ENCODE peak calls at places on chromosomes 16 and 17, in eight cellular contexts. A is SK-MEL-5, G is GM19239, Q is EH, C is AG04450, Z is heart right ventricle, Y is ovary, I is neural crest cell. B is an unnamed sample.

GRCh38 chr17:36183001-36183810 is 6.8 kb upstream of the TBC1D3B start:
- DNase-seq in A (peak; percentile 50), G (peak; percentile 95), Q (peak; percentile 70), C (peak; percentile 59), Z (peak; percentile 73), Y (peak; percentile 46), I (peak; percentile 78), B (no peak)

GRCh38 chr17:17186051-17186450 is 20.1 kb downstream of the PLD6 start:
- DNase-seq in A (no peak), G (peak; percentile 47), Q (no peak), C (no peak), Z (no peak), Y (no peak), I (no peak), B (no peak)

GRCh38 chr16:84985079-84986065 is 26.0 kb downstream of the ZDHHC7 start:
- DNase-seq in A (no peak), G (no peak), Q (peak; percentile 96), C (peak; percentile 80), Z (no peak), Y (no peak), I (no peak), B (no peak)

GRCh38 chr16:50814541-50814940 is 72.7 kb downstream of the CYLD start:
- DNase-seq in A (no peak), G (no peak), Q (no peak), C (no peak), Z (no peak), Y (no peak), I (no peak), B (peak; percentile 50)

GRCh38 chr17:76536511-76537287 is 810 bp downstream of the CYGB start:
- DNase-seq in A (no peak), G (no peak), Q (no peak), C (no peak), Z (no peak), Y (no peak), I (no peak), B (no peak)

GRCh38 chr17:62188713-62189112 is 123.6 kb upstream of the MED13 start:
- DNase-seq in A (no peak), G (no peak), Q (no peak), C (no peak), Z (no peak), Y (no peak), I (no peak), B (no peak)

GRCh38 chr16:86467490-86467889 is 42.8 kb upstream of the FOXF1 start:
- DNase-seq in A (no peak), G (no peak), Q (no peak), C (no peak), Z (no peak), Y (no peak), I (no peak), B (no peak)

GRCh38 chr17:51346218-51346982 is 86.1 kb downstream of the UTP18 start:
- DNase-seq in A (peak; percentile 70), G (no peak), Q (peak; percentile 29), C (no peak), Z (no peak), Y (no peak), I (no peak), B (no peak)

GRCh38 chr17:81239714-81240555 is 817 bp downstream of the NDUFAF8 start:
- DNase-seq in A (no peak), G (peak; percentile 58), Q (peak; percentile 39), C (no peak), Z (no peak), Y (no peak), I (no peak), B (no peak)

GRCh38 chr17:74524751-74525725 is 6.2 kb downstream of the CD300LB start:
- DNase-seq in A (no peak), G (no peak), Q (no peak), C (no peak), Z (no peak), Y (no peak), I (no peak), B (peak; percentile 75)

GRCh38 chr17:28720247-28720996 is 637 bp downstream of the RPL23A start:
- DNase-seq in A (no peak), G (no peak), Q (no peak), C (no peak), Z (no peak), Y (no peak), I (no peak), B (no peak)

GRCh38 chr17:64230551-64231408 is 32.3 kb downstream of the TEX2 start:
- DNase-seq in A (no peak), G (no peak), Q (peak; percentile 97), C (peak; percentile 84), Z (no peak), Y (no peak), I (no peak), B (no peak)

GRCh38 chr16:54178491-54178976 is 108.1 kb downstream of the IRX3 start:
- DNase-seq in A (no peak), G (no peak), Q (no peak), C (no peak), Z (peak; percentile 26), Y (no peak), I (no peak), B (no peak)

GRCh38 chr17:70181376-70181775 is 12.0 kb downstream of the KCNJ2 start:
- DNase-seq in A (no peak), G (no peak), Q (no peak), C (no peak), Z (no peak), Y (no peak), I (no peak), B (no peak)

GRCh38 chr16:88285514-88285822 is 97.3 kb upstream of the ZNF469 start:
- DNase-seq in A (no peak), G (no peak), Q (no peak), C (no peak), Z (no peak), Y (no peak), I (no peak), B (no peak)

GRCh38 chr16:11706180-11706742 is 36.4 kb downstream of the TXNDC11 start:
- DNase-seq in A (no peak), G (no peak), Q (no peak), C (no peak), Z (peak; percentile 48), Y (peak; percentile 25), I (no peak), B (no peak)

GRCh38 chr16:69935278-69935711 is 15.8 kb upstream of the CLEC18A start:
- DNase-seq in A (no peak), G (no peak), Q (no peak), C (no peak), Z (no peak), Y (no peak), I (no peak), B (no peak)

GRCh38 chr16:58243528-58244004 is 45.7 kb upstream of the CSNK2A2 start:
- DNase-seq in A (no peak), G (peak; percentile 54), Q (no peak), C (no peak), Z (no peak), Y (no peak), I (no peak), B (no peak)

GRCh38 chr17:60154616-60155426 is 5.0 kb downstream of the CA4 start:
- DNase-seq in A (no peak), G (no peak), Q (peak; percentile 82), C (no peak), Z (peak; percentile 62), Y (no peak), I (no peak), B (no peak)

GRCh38 chr17:9177212-9177611 is 155.9 kb downstream of the NTN1 start:
- DNase-seq in A (no peak), G (no peak), Q (no peak), C (no peak), Z (peak; percentile 13), Y (peak; percentile 15), I (no peak), B (no peak)

GRCh38 chr16:2716948-2717347 is 3.1 kb downstream of the PRSS27 start:
- DNase-seq in A (no peak), G (no peak), Q (no peak), C (no peak), Z (no peak), Y (no peak), I (no peak), B (no peak)

GRCh38 chr16:78034530-78034929 is 12.2 kb downstream of the CLEC3A start:
- DNase-seq in A (no peak), G (no peak), Q (no peak), C (no peak), Z (no peak), Y (no peak), I (no peak), B (no peak)

GRCh38 chr16:17453365-17454122 is 17.2 kb downstream of the XYLT1 start:
- DNase-seq in A (no peak), G (no peak), Q (no peak), C (no peak), Z (no peak), Y (no peak), I (no peak), B (no peak)

GRCh38 chr16:15518412-15519351 is 84.3 kb downstream of the BMERB1 start:
- DNase-seq in A (peak; percentile 23), G (no peak), Q (peak; percentile 78), C (peak; percentile 27), Z (peak; percentile 27), Y (peak; percentile 71), I (no peak), B (peak; percentile 95)

GRCh38 chr16:12406840-12407690 is 396.6 kb downstream of the CPPED1 start:
- DNase-seq in A (no peak), G (no peak), Q (peak; percentile 56), C (no peak), Z (no peak), Y (no peak), I (no peak), B (no peak)

GRCh38 chr16:9647981-9648701 is 534.1 kb downstream of the GRIN2A start:
- DNase-seq in A (peak; percentile 56), G (no peak), Q (peak; percentile 25), C (no peak), Z (peak; percentile 13), Y (no peak), I (peak; percentile 3), B (peak; percentile 45)

B was measured in esophagus muscularis mucosa.